ENCODE peak calls at places on chromosomes 7 and 10, in six cellular contexts. P, G, U, S, B and A are unnamed samples.

GRCh38 chr10:113000876-113001598 is 51.0 kb downstream of the TCF7L2 start:
- DNase-seq in G (no peak), B (no peak), U (no peak), S (peak; percentile 88), P (no peak), A (no peak)

GRCh38 chr7:471866-472639 is 47.6 kb downstream of the PDGFA start:
- DNase-seq in G (no peak), P (peak; percentile 82), S (peak; percentile 47), B (peak; percentile 41), U (peak; percentile 64), A (peak; percentile 94)

GRCh38 chr10:5563991-5564536 is 39.3 kb downstream of the CALML3 start:
- DNase-seq in U (no peak), P (peak; percentile 64), B (no peak), S (no peak), G (no peak), A (peak; percentile 82)

GRCh38 chr7:143380264-143380645 is 890 bp upstream of the ZYX start:
- DNase-seq in U (peak; percentile 89), P (peak; percentile 94), G (peak; percentile 89), B (peak; percentile 96), S (peak; percentile 90), A (peak; percentile 92)

GRCh38 chr10:31698169-31698890 is 230.3 kb downstream of the ARHGAP12 start:
- DNase-seq in S (no peak), G (no peak), B (no peak), U (no peak), P (peak; percentile 92), A (no peak)

GRCh38 chr10:79335470-79336235 is 11.6 kb upstream of the PPIF start:
- DNase-seq in G (no peak), P (no peak), U (no peak), B (no peak), S (no peak), A (no peak)

GRCh38 chr10:11045995-11046394 is 28.3 kb downstream of the CELF2 start:
- DNase-seq in P (no peak), U (no peak), S (no peak), B (no peak), G (no peak), A (no peak)

GRCh38 chr7:130276796-130277762 is 10.4 kb downstream of the CPA2 start:
- DNase-seq in U (no peak), B (no peak), G (no peak), S (no peak), P (no peak), A (no peak)

GRCh38 chr10:14056545-14057332 is 274.0 kb downstream of the FRMD4A start:
- DNase-seq in S (no peak), P (no peak), G (no peak), U (peak; percentile 19), B (no peak), A (no peak)

GRCh38 chr10:50517626-50518025 is 106.1 kb downstream of the SGMS1 start:
- DNase-seq in G (no peak), U (no peak), S (no peak), B (no peak), P (no peak), A (no peak)

GRCh38 chr10:76318171-76318570 is 886.7 kb downstream of the LRMDA start:
- DNase-seq in S (no peak), B (no peak), U (no peak), G (no peak), P (no peak), A (no peak)

GRCh38 chr10:45407542-45407941 is 33.5 kb downstream of the ALOX5 start:
- DNase-seq in B (no peak), S (no peak), P (no peak), G (no peak), U (no peak), A (no peak)

GRCh38 chr10:21715531-21716195 is 181.6 kb downstream of the MLLT10 start:
- DNase-seq in P (no peak), U (no peak), G (no peak), S (peak; percentile 39), B (no peak), A (no peak)

GRCh38 chr7:151299940-151300665 is 41.5 kb upstream of the NUB1 start:
- DNase-seq in S (no peak), P (no peak), B (no peak), G (no peak), U (no peak), A (no peak)

GRCh38 chr7:42238709-42239395 is 1.8 kb upstream of the GLI3 start:
- DNase-seq in S (no peak), G (no peak), P (peak; percentile 85), U (peak; percentile 89), B (no peak), A (no peak)

GRCh38 chr10:69201045-69201444 is 19.1 kb upstream of the HKDC1 start:
- DNase-seq in S (no peak), U (no peak), P (no peak), B (no peak), G (no peak), A (no peak)

GRCh38 chr7:46459942-46460341 is 538.9 kb upstream of the IGFBP3 start:
- DNase-seq in B (no peak), P (no peak), G (no peak), U (no peak), S (no peak), A (no peak)

GRCh38 chr7:11540271-11540761 is 291.7 kb downstream of the THSD7A start:
- DNase-seq in P (no peak), U (peak; percentile 90), B (no peak), S (no peak), G (no peak), A (no peak)

GRCh38 chr10:72875250-72876055 is 18.1 kb upstream of the OIT3 start:
- DNase-seq in G (peak; percentile 31), P (no peak), S (peak; percentile 16), U (peak; percentile 66), B (no peak), A (no peak)

GRCh38 chr7:135184254-135184841 is 13.8 kb upstream of the CYREN start:
- DNase-seq in P (no peak), G (no peak), U (no peak), S (no peak), B (no peak), A (no peak)

GRCh38 chr10:94546058-94546595 is 539 bp downstream of the HELLS start:
- DNase-seq in U (peak; percentile 65), P (no peak), B (no peak), S (peak; percentile 27), G (peak; percentile 34), A (no peak)

GRCh38 chr10:29993319-29993876 is 66.0 kb downstream of the JCAD start:
- DNase-seq in S (peak; percentile 39), U (no peak), G (no peak), P (no peak), B (no peak), A (no peak)

GRCh38 chr7:71594746-71595145 is 462.8 kb downstream of the GALNT17 start:
- DNase-seq in G (no peak), U (no peak), P (no peak), B (no peak), S (no peak), A (no peak)

GRCh38 chr7:16934947-16935742 is 53.4 kb upstream of the AGR3 start:
- DNase-seq in S (no peak), U (peak; percentile 19), G (no peak), B (no peak), P (no peak), A (no peak)

GRCh38 chr7:23467731-23468720 is 2.3 kb downstream of the IGF2BP3 start:
- DNase-seq in B (peak; percentile 73), U (peak; percentile 59), G (no peak), P (no peak), S (peak; percentile 78), A (no peak)

GRCh38 chr7:111394891-111395290 is 167.4 kb downstream of the IMMP2L start:
- DNase-seq in B (no peak), P (no peak), S (no peak), G (no peak), U (no peak), A (no peak)

GRCh38 chr7:155481764-155482163 is 23.8 kb downstream of the EN2 start:
- DNase-seq in S (no peak), B (no peak), G (no peak), U (no peak), P (no peak), A (no peak)

DNA sequence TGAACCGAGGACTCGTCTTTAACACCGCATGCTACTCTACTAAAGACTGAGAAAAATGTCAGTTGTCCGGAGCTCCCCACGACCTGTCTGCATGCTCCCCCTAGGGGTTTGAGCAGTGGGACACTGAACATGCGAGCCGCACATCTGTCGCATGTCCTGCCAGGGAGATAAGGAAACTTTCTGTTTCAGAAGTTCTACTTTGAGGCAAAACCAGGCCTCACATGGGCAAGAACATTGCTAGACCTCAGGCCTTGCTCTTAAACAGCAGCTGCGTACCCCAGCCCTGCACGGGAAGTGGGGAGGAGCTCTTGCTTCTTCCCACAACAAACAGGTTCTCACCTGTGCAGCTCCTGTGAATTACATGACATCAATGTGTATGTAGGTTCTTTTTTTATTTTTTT is 30.3 kb upstream of the HERPUD2 start:
- DNase-seq in B (no peak), P (no peak), G (no peak), S (no peak), U (no peak), A (no peak)
- TF ChIP-seq CTCF in B (peak; percentile 29), P (no peak), G (no peak), S (no peak), U (no peak), A (no peak)

GRCh38 chr7:20778063-20778721 is 8.5 kb downstream of the SP8 start:
- DNase-seq in P (no peak), S (peak; percentile 86), U (peak; percentile 30), G (peak; percentile 36), B (peak; percentile 91), A (no peak)
- TF ChIP-seq CTCF in P (peak; percentile 56), S (peak; percentile 53), U (peak; percentile 78), G (peak; percentile 83), B (peak; percentile 87), A (peak; percentile 85)

GRCh38 chr7:13990984-13991790 is 1.7 kb upstream of the ETV1 start:
- DNase-seq in B (peak; percentile 96), U (peak; percentile 98), S (peak; percentile 98), G (peak; percentile 87), P (peak; percentile 98), A (peak; percentile 98)
- TF ChIP-seq CTCF in B (no peak), U (no peak), S (no peak), G (no peak), P (no peak), A (peak; percentile 41)

GRCh38 chr10:98262571-98262970 is 5.4 kb downstream of the LOXL4 start:
- DNase-seq in U (peak; percentile 38), P (no peak), B (no peak), S (peak; percentile 46), G (no peak), A (no peak)
- TF ChIP-seq CTCF in U (peak; percentile 60), P (peak; percentile 28), B (peak; percentile 81), S (peak; percentile 36), G (peak; percentile 29), A (peak; percentile 69)

GRCh38 chr7:18820981-18821380 is 296.5 kb downstream of the TWIST1 start:
- DNase-seq in G (no peak), S (no peak), U (no peak), P (no peak), B (no peak), A (no peak)

GRCh38 chr7:18824157-18824556 is 293.3 kb downstream of the TWIST1 start:
- DNase-seq in P (no peak), S (no peak), G (no peak), B (no peak), U (no peak), A (no peak)

DNA sequence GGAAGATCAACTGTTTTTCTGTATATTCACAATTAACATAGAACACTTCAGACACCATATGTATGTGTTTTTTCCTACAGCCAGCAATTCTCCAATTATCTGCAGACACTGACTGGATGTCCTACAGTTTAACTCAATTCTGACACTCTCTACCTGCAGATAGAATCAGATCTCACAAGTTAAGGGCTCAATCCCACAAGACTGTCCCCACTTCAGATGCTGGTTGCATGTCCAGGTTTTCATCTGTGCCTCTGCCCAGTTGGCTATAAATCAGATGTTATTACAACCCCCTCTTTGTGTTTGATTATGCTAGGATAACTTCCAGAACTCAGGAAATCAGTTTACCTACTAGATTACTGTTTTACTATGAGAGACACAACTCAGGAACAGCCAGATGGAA is 295.9 kb downstream of the TWIST1 start:
- DNase-seq in P (no peak), U (no peak), B (no peak), S (no peak), G (no peak), A (no peak)
- TF ChIP-seq CTCF in P (no peak), U (no peak), B (no peak), S (no peak), G (no peak), A (no peak)